ENCODE peak calls at places on chromosomes 12 and 14, in ten cellular contexts. One of them, this sample, is unnamed.

GRCh38 chr14:37903561-37904191 is 304.0 kb upstream of the SSTR1 start:
- DNase-seq in IMR-90: peak
- DNase-seq in brain microvascular endothelial cell: peak
- DNase-seq in astrocyte of the spinal cord: peak
- DNase-seq in psoas muscle: no peak
- DNase-seq in GM12878: no peak
- DNase-seq in AG04450: peak
- DNase-seq in pancreas: peak
- DNase-seq in GM12865: peak
- DNase-seq in heart left ventricle: peak
- DNase-seq in this sample: peak

GRCh38 chr14:103858063-103858820 is 10.9 kb upstream of the PPP1R13B start:
- DNase-seq in IMR-90: no peak
- DNase-seq in brain microvascular endothelial cell: no peak
- DNase-seq in astrocyte of the spinal cord: no peak
- DNase-seq in psoas muscle: no peak
- DNase-seq in GM12878: no peak
- DNase-seq in AG04450: no peak
- DNase-seq in pancreas: no peak
- DNase-seq in GM12865: no peak
- DNase-seq in heart left ventricle: no peak
- DNase-seq in this sample: no peak

GRCh38 chr12:30794591-30795409 is 40.0 kb upstream of the CAPRIN2 start:
- DNase-seq in IMR-90: peak
- DNase-seq in brain microvascular endothelial cell: peak
- DNase-seq in astrocyte of the spinal cord: peak
- DNase-seq in psoas muscle: no peak
- DNase-seq in GM12878: no peak
- DNase-seq in AG04450: no peak
- DNase-seq in pancreas: no peak
- DNase-seq in GM12865: no peak
- DNase-seq in heart left ventricle: peak
- DNase-seq in this sample: peak

GRCh38 chr12:131239384-131240094 is 285.8 kb downstream of the ADGRD1 start:
- DNase-seq in IMR-90: no peak
- DNase-seq in brain microvascular endothelial cell: no peak
- DNase-seq in astrocyte of the spinal cord: no peak
- DNase-seq in psoas muscle: no peak
- DNase-seq in GM12878: peak
- DNase-seq in AG04450: no peak
- DNase-seq in pancreas: no peak
- DNase-seq in GM12865: peak
- DNase-seq in heart left ventricle: no peak
- DNase-seq in this sample: no peak

GRCh38 chr12:56601503-56601902 is 28.6 kb downstream of the BAZ2A start:
- DNase-seq in IMR-90: no peak
- DNase-seq in brain microvascular endothelial cell: peak
- DNase-seq in astrocyte of the spinal cord: no peak
- DNase-seq in psoas muscle: no peak
- DNase-seq in GM12878: no peak
- DNase-seq in AG04450: no peak
- DNase-seq in pancreas: no peak
- DNase-seq in GM12865: peak
- DNase-seq in heart left ventricle: peak
- DNase-seq in this sample: peak

GRCh38 chr12:109905301-109905700 is 5.2 kb downstream of the TCHP start:
- DNase-seq in IMR-90: no peak
- DNase-seq in brain microvascular endothelial cell: no peak
- DNase-seq in astrocyte of the spinal cord: no peak
- DNase-seq in psoas muscle: no peak
- DNase-seq in GM12878: no peak
- DNase-seq in AG04450: no peak
- DNase-seq in pancreas: no peak
- DNase-seq in GM12865: no peak
- DNase-seq in heart left ventricle: no peak
- DNase-seq in this sample: no peak

GRCh38 chr12:52530366-52530765 is 10.2 kb upstream of the KRT5 start:
- DNase-seq in IMR-90: no peak
- DNase-seq in brain microvascular endothelial cell: no peak
- DNase-seq in astrocyte of the spinal cord: no peak
- DNase-seq in psoas muscle: no peak
- DNase-seq in GM12878: no peak
- DNase-seq in AG04450: no peak
- DNase-seq in pancreas: no peak
- DNase-seq in GM12865: no peak
- DNase-seq in heart left ventricle: no peak
- DNase-seq in this sample: no peak

GRCh38 chr14:61812347-61813100 is 50.3 kb downstream of the SNAPC1 start:
- DNase-seq in IMR-90: no peak
- DNase-seq in brain microvascular endothelial cell: no peak
- DNase-seq in astrocyte of the spinal cord: no peak
- DNase-seq in psoas muscle: peak
- DNase-seq in GM12878: no peak
- DNase-seq in AG04450: no peak
- DNase-seq in pancreas: no peak
- DNase-seq in GM12865: no peak
- DNase-seq in heart left ventricle: no peak
- DNase-seq in this sample: peak

DNA sequence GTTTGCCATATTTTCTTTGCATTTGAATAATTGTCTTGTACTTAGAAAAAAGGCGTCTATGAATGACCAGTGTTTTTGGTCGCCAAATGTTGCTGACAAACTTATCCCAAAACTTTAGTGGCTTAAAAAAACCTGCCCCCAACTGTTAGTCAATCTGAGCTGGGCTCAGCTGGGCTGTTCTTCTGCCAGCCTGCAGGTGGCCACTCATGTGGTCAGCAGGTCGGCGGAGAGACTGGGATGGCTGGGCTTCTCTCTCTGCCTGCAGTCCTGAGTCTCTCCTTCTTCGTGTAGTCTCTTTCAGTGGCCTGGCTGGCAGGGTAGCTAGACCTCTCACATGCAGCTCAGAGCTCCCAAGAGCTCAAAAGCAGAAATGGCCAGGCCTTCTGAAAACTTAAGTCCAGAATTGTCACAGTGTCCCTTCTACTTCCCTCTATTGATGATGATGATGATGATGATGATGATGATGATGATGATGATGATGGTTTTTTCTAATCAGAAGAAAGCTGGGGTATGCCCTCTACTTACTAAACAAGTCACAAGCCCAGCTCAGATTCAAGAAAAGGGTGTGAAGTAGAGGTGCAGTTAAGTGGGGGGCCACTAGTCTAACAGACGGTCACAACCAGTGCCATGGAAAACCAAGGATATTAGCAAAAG is 87.9 kb downstream of the PTPN11 start:
- DNase-seq in IMR-90: no peak
- DNase-seq in brain microvascular endothelial cell: no peak
- DNase-seq in astrocyte of the spinal cord: no peak
- DNase-seq in psoas muscle: no peak
- DNase-seq in GM12878: no peak
- DNase-seq in AG04450: no peak
- DNase-seq in pancreas: no peak
- DNase-seq in GM12865: no peak
- DNase-seq in heart left ventricle: no peak
- DNase-seq in this sample: no peak
- TF ChIP-seq CTCF in IMR-90: no peak
- TF ChIP-seq CTCF in brain microvascular endothelial cell: peak
- TF ChIP-seq CTCF in astrocyte of the spinal cord: peak
- TF ChIP-seq CTCF in psoas muscle: no peak
- TF ChIP-seq CTCF in GM12878: no peak
- TF ChIP-seq CTCF in AG04450: peak
- TF ChIP-seq CTCF in pancreas: no peak
- TF ChIP-seq CTCF in GM12865: no peak
- TF ChIP-seq CTCF in heart left ventricle: no peak
- TF ChIP-seq CTCF in this sample: peak

DNA sequence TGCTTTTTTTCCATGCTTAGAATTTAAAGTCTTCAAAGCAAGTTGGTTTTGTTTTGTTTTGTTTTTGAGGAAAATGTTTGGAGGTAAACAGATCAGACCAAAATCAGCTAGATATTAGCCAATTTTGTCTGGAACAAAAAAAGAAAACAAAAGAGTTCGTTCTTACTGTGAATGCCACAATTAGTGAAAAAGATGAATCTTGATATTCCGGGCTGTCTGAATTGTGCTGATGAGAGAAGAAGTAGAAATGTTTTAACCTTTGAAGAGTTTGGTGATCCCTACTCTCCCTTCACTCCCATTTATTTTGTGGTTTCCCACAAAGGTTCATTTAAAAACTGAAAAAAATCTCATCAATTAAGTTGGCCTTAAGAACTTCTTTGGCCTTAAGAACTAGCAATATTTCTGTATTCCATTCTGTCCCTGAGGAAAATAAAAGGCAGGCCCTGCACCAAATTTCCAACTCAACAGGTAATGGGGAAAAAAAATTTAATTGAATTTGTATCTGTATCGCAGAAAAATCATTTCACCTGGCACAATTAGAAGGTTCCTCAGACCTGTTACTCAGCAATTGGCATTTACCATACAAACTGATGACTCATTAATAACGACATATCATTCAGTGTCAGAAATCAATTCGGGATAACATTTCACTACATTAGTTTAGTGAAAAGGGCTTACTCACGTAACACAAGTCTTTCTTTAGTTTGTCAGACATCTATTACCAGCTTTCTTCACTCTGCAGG is 562 bp upstream of the GLIPR1L2 start:
- DNase-seq in IMR-90: no peak
- DNase-seq in brain microvascular endothelial cell: no peak
- DNase-seq in astrocyte of the spinal cord: no peak
- DNase-seq in psoas muscle: no peak
- DNase-seq in GM12878: no peak
- DNase-seq in AG04450: no peak
- DNase-seq in pancreas: no peak
- DNase-seq in GM12865: no peak
- DNase-seq in heart left ventricle: no peak
- DNase-seq in this sample: no peak
- H3K4me3 ChIP-seq in IMR-90: peak
- H3K4me3 ChIP-seq in brain microvascular endothelial cell: peak
- H3K4me3 ChIP-seq in astrocyte of the spinal cord: peak
- H3K4me3 ChIP-seq in psoas muscle: peak
- H3K4me3 ChIP-seq in GM12878: peak
- H3K4me3 ChIP-seq in AG04450: peak
- H3K4me3 ChIP-seq in pancreas: peak
- H3K4me3 ChIP-seq in GM12865: peak
- H3K4me3 ChIP-seq in heart left ventricle: peak
- H3K4me3 ChIP-seq in this sample: peak

GRCh38 chr14:70855486-70855885 is 46.2 kb upstream of the MAP3K9 start:
- DNase-seq in IMR-90: no peak
- DNase-seq in brain microvascular endothelial cell: no peak
- DNase-seq in astrocyte of the spinal cord: no peak
- DNase-seq in psoas muscle: no peak
- DNase-seq in GM12878: no peak
- DNase-seq in AG04450: no peak
- DNase-seq in pancreas: no peak
- DNase-seq in GM12865: no peak
- DNase-seq in heart left ventricle: no peak
- DNase-seq in this sample: no peak

GRCh38 chr14:70856851-70857498 is 47.7 kb upstream of the MAP3K9 start:
- DNase-seq in IMR-90: peak
- DNase-seq in brain microvascular endothelial cell: peak
- DNase-seq in astrocyte of the spinal cord: peak
- DNase-seq in psoas muscle: no peak
- DNase-seq in GM12878: no peak
- DNase-seq in AG04450: peak
- DNase-seq in pancreas: no peak
- DNase-seq in GM12865: no peak
- DNase-seq in heart left ventricle: no peak
- DNase-seq in this sample: peak

GRCh38 chr14:70857499-70857895 is 48.2 kb upstream of the MAP3K9 start:
- DNase-seq in IMR-90: peak
- DNase-seq in brain microvascular endothelial cell: peak
- DNase-seq in astrocyte of the spinal cord: peak
- DNase-seq in psoas muscle: no peak
- DNase-seq in GM12878: no peak
- DNase-seq in AG04450: no peak
- DNase-seq in pancreas: no peak
- DNase-seq in GM12865: no peak
- DNase-seq in heart left ventricle: no peak
- DNase-seq in this sample: peak

GRCh38 chr14:70858641-70859040 is 48.6 kb upstream of the PCNX1 start:
- DNase-seq in IMR-90: no peak
- DNase-seq in brain microvascular endothelial cell: no peak
- DNase-seq in astrocyte of the spinal cord: no peak
- DNase-seq in psoas muscle: no peak
- DNase-seq in GM12878: no peak
- DNase-seq in AG04450: no peak
- DNase-seq in pancreas: no peak
- DNase-seq in GM12865: no peak
- DNase-seq in heart left ventricle: no peak
- DNase-seq in this sample: no peak
- TF ChIP-seq CTCF in IMR-90: peak
- TF ChIP-seq CTCF in brain microvascular endothelial cell: no peak
- TF ChIP-seq CTCF in astrocyte of the spinal cord: no peak
- TF ChIP-seq CTCF in psoas muscle: no peak
- TF ChIP-seq CTCF in GM12878: no peak
- TF ChIP-seq CTCF in AG04450: no peak
- TF ChIP-seq CTCF in pancreas: no peak
- TF ChIP-seq CTCF in GM12865: no peak
- TF ChIP-seq CTCF in heart left ventricle: no peak
- TF ChIP-seq CTCF in this sample: peak

GRCh38 chr12:94145231-94145979 is 3.0 kb upstream of the PLXNC1 start:
- DNase-seq in IMR-90: peak
- DNase-seq in brain microvascular endothelial cell: peak
- DNase-seq in astrocyte of the spinal cord: peak
- DNase-seq in psoas muscle: no peak
- DNase-seq in GM12878: no peak
- DNase-seq in AG04450: no peak
- DNase-seq in pancreas: no peak
- DNase-seq in GM12865: no peak
- DNase-seq in heart left ventricle: no peak
- DNase-seq in this sample: peak

GRCh38 chr12:94147991-94148840 is at the start of gene PLXNC1:
- DNase-seq in IMR-90: peak
- DNase-seq in brain microvascular endothelial cell: no peak
- DNase-seq in astrocyte of the spinal cord: peak
- DNase-seq in psoas muscle: peak
- DNase-seq in GM12878: no peak
- DNase-seq in AG04450: no peak
- DNase-seq in pancreas: no peak
- DNase-seq in GM12865: peak
- DNase-seq in heart left ventricle: peak
- DNase-seq in this sample: peak

GRCh38 chr12:94148841-94149780 is 734 bp downstream of the PLXNC1 start:
- DNase-seq in IMR-90: peak
- DNase-seq in brain microvascular endothelial cell: peak
- DNase-seq in astrocyte of the spinal cord: no peak
- DNase-seq in psoas muscle: peak
- DNase-seq in GM12878: no peak
- DNase-seq in AG04450: no peak
- DNase-seq in pancreas: no peak
- DNase-seq in GM12865: peak
- DNase-seq in heart left ventricle: peak
- DNase-seq in this sample: peak

GRCh38 chr12:94146166-94146565 is 2.2 kb upstream of the PLXNC1 start:
- DNase-seq in IMR-90: no peak
- DNase-seq in brain microvascular endothelial cell: no peak
- DNase-seq in astrocyte of the spinal cord: no peak
- DNase-seq in psoas muscle: no peak
- DNase-seq in GM12878: no peak
- DNase-seq in AG04450: no peak
- DNase-seq in pancreas: no peak
- DNase-seq in GM12865: no peak
- DNase-seq in heart left ventricle: no peak
- DNase-seq in this sample: no peak

GRCh38 chr12:94147377-94147990 is 893 bp upstream of the PLXNC1 start:
- DNase-seq in IMR-90: no peak
- DNase-seq in brain microvascular endothelial cell: no peak
- DNase-seq in astrocyte of the spinal cord: no peak
- DNase-seq in psoas muscle: no peak
- DNase-seq in GM12878: no peak
- DNase-seq in AG04450: no peak
- DNase-seq in pancreas: no peak
- DNase-seq in GM12865: peak
- DNase-seq in heart left ventricle: no peak
- DNase-seq in this sample: no peak
- H3K4me3 ChIP-seq in IMR-90: no peak
- H3K4me3 ChIP-seq in brain microvascular endothelial cell: peak
- H3K4me3 ChIP-seq in astrocyte of the spinal cord: no peak
- H3K4me3 ChIP-seq in psoas muscle: peak
- H3K4me3 ChIP-seq in GM12878: peak
- H3K4me3 ChIP-seq in AG04450: peak
- H3K4me3 ChIP-seq in pancreas: no peak
- H3K4me3 ChIP-seq in GM12865: peak
- H3K4me3 ChIP-seq in heart left ventricle: peak
- H3K4me3 ChIP-seq in this sample: peak